ENCODE peak calls at places on chromosomes 7 and 10, in nine cellular contexts. W is PC-3, R is A549, H is mammary epithelial cell, D is IMR-90, J is H1, Y is GM23338, T is neural progenitor cell, G is PC-9. N is an unnamed sample.

GRCh38 chr7:17320642-17321041 is 22.2 kb downstream of the AHR start:
- DNase-seq in W (no peak), R (no peak), H (no peak), D (no peak), J (no peak), Y (no peak), T (no peak), G (no peak), N (no peak)

GRCh38 chr7:107594961-107595737 is 15.1 kb downstream of the BCAP29 start:
- DNase-seq in W (peak), R (no peak), H (peak), D (peak), J (no peak), Y (no peak), T (no peak), G (peak), N (peak)

GRCh38 chr7:50502947-50503346 is 52.8 kb upstream of the FIGNL1 start:
- DNase-seq in W (no peak), R (no peak), H (no peak), D (no peak), J (no peak), Y (no peak), T (no peak), G (no peak), N (peak)

GRCh38 chr7:141593134-141593533 is 41.9 kb downstream of the AGK start:
- DNase-seq in W (no peak), R (no peak), H (no peak), D (peak), J (no peak), Y (no peak), T (no peak), G (no peak), N (peak)

GRCh38 chr10:132994371-132994796 is 52.0 kb upstream of the CFAP46 start:
- DNase-seq in W (no peak), R (no peak), H (no peak), D (peak), J (no peak), Y (no peak), T (peak), G (no peak), N (no peak)

GRCh38 chr7:124275411-124275810 is 242.5 kb upstream of the TMEM229A start:
- DNase-seq in W (no peak), R (no peak), H (no peak), D (peak), J (no peak), Y (peak), T (no peak), G (no peak), N (no peak)

GRCh38 chr10:131744356-131744755 is 156.5 kb upstream of the PPP2R2D start:
- DNase-seq in W (no peak), R (no peak), H (no peak), D (no peak), J (no peak), Y (no peak), T (no peak), G (no peak), N (no peak)

GRCh38 chr7:104111294-104111693 is 96.5 kb downstream of the ORC5 start:
- DNase-seq in W (no peak), R (no peak), H (no peak), D (no peak), J (no peak), Y (no peak), T (no peak), G (no peak), N (no peak)

GRCh38 chr10:29714096-29714874 is 79.5 kb upstream of the SVIL start:
- DNase-seq in W (peak), R (peak), H (peak), D (peak), J (no peak), Y (no peak), T (no peak), G (peak), N (peak)

GRCh38 chr10:60817135-60817805 is 39.0 kb downstream of the CDK1 start:
- DNase-seq in W (no peak), R (no peak), H (no peak), D (peak), J (no peak), Y (no peak), T (no peak), G (no peak), N (peak)

GRCh38 chr10:46523881-46524470 is 32.5 kb downstream of the GPRIN2 start:
- DNase-seq in W (peak), R (peak), H (peak), D (peak), J (no peak), Y (no peak), T (no peak), G (peak), N (peak)

GRCh38 chr10:75476569-75476968 is 45.1 kb downstream of the LRMDA start:
- DNase-seq in W (no peak), R (no peak), H (no peak), D (no peak), J (no peak), Y (no peak), T (no peak), G (no peak), N (no peak)

GRCh38 chr10:70355234-70356021 is 27.0 kb downstream of the LRRC20 start:
- DNase-seq in W (no peak), R (no peak), H (no peak), D (no peak), J (no peak), Y (no peak), T (peak), G (no peak), N (no peak)

GRCh38 chr7:25031007-25031406 is 51.0 kb upstream of the OSBPL3 start:
- DNase-seq in W (peak), R (no peak), H (no peak), D (no peak), J (no peak), Y (no peak), T (no peak), G (peak), N (no peak)

GRCh38 chr10:11425288-11425595 is 186.2 kb downstream of the USP6NL start:
- DNase-seq in W (no peak), R (no peak), H (no peak), D (no peak), J (peak), Y (no peak), T (no peak), G (no peak), N (peak)

GRCh38 chr7:93920496-93921189 is 892 bp upstream of the GNG11 start:
- DNase-seq in W (no peak), R (no peak), H (no peak), D (no peak), J (no peak), Y (peak), T (no peak), G (no peak), N (no peak)

GRCh38 chr10:114401195-114401741 is 3.0 kb downstream of the AFAP1L2 start:
- DNase-seq in W (no peak), R (no peak), H (no peak), D (peak), J (no peak), Y (no peak), T (no peak), G (no peak), N (peak)

DNA sequence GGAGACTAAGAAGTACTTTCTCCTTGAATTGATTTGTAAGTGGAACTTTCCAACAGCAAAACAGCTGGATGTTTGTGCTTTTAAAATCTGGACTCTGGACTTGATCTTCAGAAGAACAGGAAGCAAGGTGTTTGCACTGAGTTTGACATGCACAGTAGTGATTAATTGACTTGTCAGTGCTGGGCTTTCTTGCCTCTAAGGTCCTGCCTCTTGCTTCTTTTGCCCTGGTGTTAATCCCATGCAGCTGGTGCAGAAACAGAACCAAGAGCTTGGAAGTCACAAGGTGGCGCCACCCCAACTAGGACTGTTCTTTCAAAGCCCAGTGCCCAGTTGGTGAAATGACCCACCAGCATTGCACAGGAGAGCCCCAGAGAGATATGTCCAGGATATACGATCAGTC is 66.8 kb upstream of the SEPHS1 start:
- DNase-seq in W (peak), R (no peak), H (peak), D (no peak), J (peak), Y (peak), T (peak), G (no peak), N (no peak)
- TF ChIP-seq CTCF in W (peak), R (no peak), H (peak), D (peak), J (peak), Y (peak), T (peak), G (peak), N (peak)

GRCh38 chr7:28052933-28053332 is 127.7 kb downstream of the JAZF1 start:
- DNase-seq in W (no peak), R (no peak), H (peak), D (peak), J (no peak), Y (no peak), T (no peak), G (no peak), N (peak)
- H3K4me2 ChIP-seq in W (no peak), R (no peak), H (no peak), D (no peak), J (no peak), Y (no peak), T (no peak), G (no peak), N (no peak)

GRCh38 chr7:143000648-143001047 is 26.3 kb downstream of the OR9A2 start:
- DNase-seq in W (no peak), R (no peak), H (no peak), D (no peak), J (no peak), Y (no peak), T (no peak), G (no peak), N (no peak)

GRCh38 chr7:143002106-143002505 is 24.8 kb downstream of the OR9A2 start:
- DNase-seq in W (peak), R (peak), H (peak), D (no peak), J (no peak), Y (peak), T (peak), G (peak), N (no peak)

GRCh38 chr7:143002856-143003255 is 24.1 kb downstream of the OR9A2 start:
- DNase-seq in W (peak), R (no peak), H (no peak), D (no peak), J (no peak), Y (no peak), T (no peak), G (no peak), N (no peak)

GRCh38 chr7:143005632-143006260 is 21.2 kb downstream of the OR9A2 start:
- DNase-seq in W (no peak), R (no peak), H (no peak), D (no peak), J (no peak), Y (no peak), T (no peak), G (no peak), N (no peak)

DNA sequence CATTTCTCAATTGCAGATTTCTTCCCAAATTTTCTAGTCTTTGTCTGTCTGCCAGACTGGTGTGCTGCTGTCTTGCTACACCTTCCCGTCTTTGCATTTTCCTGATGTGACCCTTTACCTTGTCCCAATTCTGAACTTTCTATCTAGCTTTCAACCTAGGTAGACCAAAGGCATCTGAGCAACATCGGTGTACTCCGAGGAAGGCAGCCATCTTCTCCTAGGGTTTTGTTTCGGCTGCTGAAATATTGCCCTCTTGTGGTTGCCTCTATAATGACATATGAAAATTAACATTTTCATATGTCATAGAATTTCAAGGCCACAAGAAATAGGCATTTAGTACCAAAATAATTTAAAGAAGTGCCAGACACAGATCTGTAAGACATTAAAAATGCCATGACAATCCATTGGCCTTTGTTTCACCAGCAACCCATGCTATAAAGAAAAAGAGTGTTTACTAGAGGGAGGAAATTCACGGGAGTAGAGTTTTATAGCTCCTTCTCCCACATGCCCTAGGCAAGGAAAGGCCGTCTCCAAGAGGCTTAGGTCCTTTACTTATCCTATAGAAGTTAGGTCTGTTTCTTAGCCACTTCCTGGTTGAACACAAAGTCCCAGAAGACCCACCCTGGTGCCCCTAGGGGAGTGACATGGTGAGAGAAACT is 23.4 kb downstream of the OR9A2 start:
- DNase-seq in W (peak), R (peak), H (peak), D (peak), J (no peak), Y (peak), T (peak), G (peak), N (peak)
- H3K27ac ChIP-seq in W (no peak), R (no peak), H (no peak), D (no peak), J (no peak), Y (no peak), T (no peak), G (no peak), N (no peak)

GRCh38 chr7:47091141-47091540 is 490.8 kb downstream of the TNS3 start:
- DNase-seq in W (no peak), R (no peak), H (no peak), D (peak), J (no peak), Y (no peak), T (no peak), G (no peak), N (peak)

GRCh38 chr7:47087866-47088265 is 494.0 kb downstream of the TNS3 start:
- DNase-seq in W (peak), R (no peak), H (peak), D (peak), J (no peak), Y (no peak), T (no peak), G (no peak), N (peak)

GRCh38 chr7:47085491-47086275 is 496.2 kb downstream of the TNS3 start:
- DNase-seq in W (no peak), R (no peak), H (no peak), D (peak), J (no peak), Y (no peak), T (no peak), G (no peak), N (no peak)

GRCh38 chr7:47089068-47089417 is 492.9 kb downstream of the TNS3 start:
- DNase-seq in W (no peak), R (no peak), H (no peak), D (no peak), J (no peak), Y (no peak), T (no peak), G (no peak), N (no peak)

GRCh38 chr7:47088329-47089067 is 493.4 kb downstream of the TNS3 start:
- DNase-seq in W (peak), R (peak), H (peak), D (peak), J (peak), Y (peak), T (peak), G (peak), N (peak)
- TF ChIP-seq CTCF in W (peak), R (peak), H (peak), D (peak), J (peak), Y (peak), T (peak), G (peak), N (peak)

DNA sequence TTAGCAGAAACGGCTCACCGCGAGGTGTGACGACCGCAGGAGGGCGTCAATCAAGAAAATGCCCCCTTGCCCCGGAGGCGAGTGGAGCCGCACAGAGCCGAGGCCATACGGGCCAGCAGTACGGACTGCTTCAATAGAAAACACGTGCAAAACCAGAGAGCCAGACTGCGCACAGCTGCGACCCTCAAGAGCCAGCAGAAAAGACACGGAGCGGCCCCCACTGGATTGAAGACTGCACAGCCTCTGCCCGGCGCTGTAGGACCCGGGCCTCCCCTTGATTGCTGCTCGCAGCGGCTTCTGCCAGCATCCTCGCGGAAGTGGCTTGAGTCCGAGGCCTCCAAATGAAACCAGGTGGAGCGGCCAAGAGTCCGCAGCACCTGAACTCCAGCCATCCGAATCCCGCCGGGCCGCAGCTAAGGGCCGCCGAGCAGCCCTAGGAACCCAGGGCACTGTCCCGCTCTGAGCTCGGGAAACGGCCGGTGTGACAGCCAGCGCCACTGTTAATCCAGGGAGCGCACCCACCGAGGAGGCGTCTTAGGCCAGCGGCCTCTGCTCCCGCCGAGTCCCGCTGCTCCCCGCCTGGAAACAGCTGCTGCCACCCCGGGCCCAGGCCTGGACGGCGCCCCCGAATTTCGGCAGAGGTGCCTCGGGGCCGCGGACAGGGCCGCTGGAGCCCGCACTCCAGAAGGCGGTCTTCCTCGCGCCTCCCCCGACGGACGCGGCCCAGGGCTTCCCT is 660 bp upstream of the HHEX start:
- DNase-seq in W (peak), R (no peak), H (no peak), D (peak), J (peak), Y (peak), T (peak), G (no peak), N (peak)
- H3K4me2 ChIP-seq in W (peak), R (peak), H (peak), D (peak), J (peak), Y (peak), T (peak), G (peak), N (peak)

DNA sequence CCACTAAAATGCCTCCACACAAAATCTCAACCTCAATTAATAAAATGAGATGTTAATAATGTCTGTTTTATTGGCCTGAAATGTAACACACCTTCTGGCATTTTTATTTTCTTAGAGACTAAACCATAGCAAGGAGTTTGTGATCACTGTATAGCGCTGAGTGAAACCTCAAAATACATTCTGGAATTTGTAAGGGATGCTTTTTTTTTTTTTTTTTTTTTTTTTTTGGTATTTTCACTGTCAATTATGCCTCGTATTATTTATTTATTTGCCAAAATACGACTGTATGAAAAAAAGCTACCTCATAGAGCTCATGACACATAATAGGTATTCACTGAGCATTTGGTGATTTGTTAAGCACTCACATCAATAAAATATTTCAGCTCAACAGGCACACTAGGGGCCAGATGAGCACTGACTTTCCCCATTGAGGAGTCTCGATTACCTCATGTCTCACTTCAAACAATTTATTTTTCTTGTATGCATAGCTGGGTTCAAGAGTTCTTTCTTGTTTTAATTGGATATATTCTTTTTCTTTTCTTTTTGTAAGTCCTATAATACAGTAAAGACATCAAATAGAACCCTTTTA is 36.5 kb downstream of the SEMA3C start:
- DNase-seq in W (no peak), R (no peak), H (no peak), D (no peak), J (no peak), Y (no peak), T (no peak), G (no peak), N (peak)
- H3K27ac ChIP-seq in W (no peak), R (peak), H (peak), D (no peak), J (no peak), Y (no peak), T (no peak), G (peak), N (peak)

GRCh38 chr7:98105942-98106544 is 619 bp upstream of the LMTK2 start:
- DNase-seq in W (peak), R (no peak), H (peak), D (no peak), J (no peak), Y (no peak), T (peak), G (no peak), N (no peak)
- TF ChIP-seq CTCF in W (no peak), R (no peak), H (no peak), D (no peak), J (no peak), Y (no peak), T (no peak), G (no peak), N (no peak)